ENCODE peak calls at places on chromosomes 4 and X, in six cellular contexts. V, K, C, X, N and Y are unnamed samples.

GRCh38 chr4:150679018-150679766 is 97.2 kb downstream of the MAB21L2 start:
- DNase-seq in V (no peak), K (no peak), C (no peak), X (no peak), N (no peak), Y (no peak)

GRCh38 chr4:74292111-74292870 is 16.0 kb upstream of the EPGN start:
- DNase-seq in V (peak; percentile 5), K (no peak), C (no peak), X (no peak), N (no peak), Y (no peak)

GRCh38 chr4:71941001-71941400 is 90.8 kb upstream of the NPFFR2 start:
- DNase-seq in V (peak; percentile 0), K (peak; percentile 10), C (no peak), X (no peak), N (no peak), Y (peak; percentile 26)

GRCh38 chr4:3671571-3672464 is 94.4 kb upstream of the ADRA2C start:
- DNase-seq in V (peak; percentile 41), K (no peak), C (no peak), X (no peak), N (no peak), Y (no peak)

GRCh38 chrX:57821703-57822375 is 88.4 kb downstream of the ZXDA start:
- DNase-seq in V (peak; percentile 55), K (peak; percentile 67), C (peak; percentile 30), X (no peak), N (peak; percentile 42), Y (no peak)

GRCh38 chr4:86141166-86141565 is 218.7 kb downstream of the MAPK10 start:
- DNase-seq in V (no peak), K (no peak), C (no peak), X (no peak), N (no peak), Y (no peak)

GRCh38 chrX:135009838-135010237 is 12.5 kb downstream of the RTL8B start:
- DNase-seq in V (no peak), K (no peak), C (no peak), X (no peak), N (no peak), Y (no peak)

GRCh38 chr4:157265281-157265680 is 44.8 kb downstream of the GRIA2 start:
- DNase-seq in V (no peak), K (no peak), C (no peak), X (no peak), N (no peak), Y (no peak)

GRCh38 chr4:79650794-79651431 is 242.9 kb upstream of the GK2 start:
- DNase-seq in V (peak; percentile 77), K (peak; percentile 96), C (no peak), X (no peak), N (no peak), Y (no peak)

GRCh38 chrX:69024931-69025330 is 140.3 kb downstream of the PJA1 start:
- DNase-seq in V (peak; percentile 59), K (no peak), C (peak; percentile 74), X (no peak), N (peak; percentile 88), Y (no peak)

GRCh38 chr4:148344382-148344781 is 97.8 kb downstream of the NR3C2 start:
- DNase-seq in V (no peak), K (peak; percentile 29), C (no peak), X (no peak), N (no peak), Y (peak; percentile 56)

GRCh38 chr4:10117424-10118354 is 1.1 kb upstream of the WDR1 start:
- DNase-seq in V (no peak), K (peak; percentile 58), C (no peak), X (no peak), N (peak; percentile 63), Y (no peak)

GRCh38 chr4:80266267-80266901 is at the start of gene FGF5:
- DNase-seq in V (peak; percentile 94), K (peak; percentile 38), C (no peak), X (no peak), N (peak; percentile 33), Y (no peak)

GRCh38 chrX:16999275-16999674 is 52.8 kb downstream of the REPS2 start:
- DNase-seq in V (no peak), K (no peak), C (no peak), X (no peak), N (no peak), Y (no peak)

GRCh38 chr4:102405706-102406510 is 60.6 kb upstream of the SLC39A8 start:
- DNase-seq in V (no peak), K (no peak), C (no peak), X (no peak), N (no peak), Y (no peak)

GRCh38 chr4:26076000-26076587 is 162.1 kb downstream of the SMIM20 start:
- DNase-seq in V (peak; percentile 81), K (no peak), C (peak; percentile 45), X (no peak), N (no peak), Y (no peak)

GRCh38 chrX:154333837-154334271 is 38.3 kb downstream of the TKTL1 start:
- DNase-seq in V (no peak), K (peak; percentile 48), C (no peak), X (no peak), N (no peak), Y (peak; percentile 39)

GRCh38 chr4:120443111-120443510 is 376.5 kb upstream of the MAD2L1 start:
- DNase-seq in V (no peak), K (no peak), C (no peak), X (no peak), N (no peak), Y (no peak)

GRCh38 chr4:3291411-3291968 is 1.3 kb upstream of the RGS12 start:
- DNase-seq in V (no peak), K (no peak), C (peak; percentile 49), X (peak; percentile 81), N (no peak), Y (peak; percentile 55)

GRCh38 chrX:78124304-78124703 is 15.1 kb downstream of the TAF9B start:
- DNase-seq in V (no peak), K (no peak), C (no peak), X (no peak), N (no peak), Y (no peak)

GRCh38 chrX:16320765-16321355 is 153.6 kb downstream of the MAGEB17 start:
- DNase-seq in V (peak; percentile 77), K (no peak), C (no peak), X (no peak), N (no peak), Y (no peak)

GRCh38 chrX:100648601-100649417 is 4.8 kb downstream of the SRPX2 start:
- DNase-seq in V (peak; percentile 84), K (peak; percentile 58), C (no peak), X (no peak), N (no peak), Y (no peak)

GRCh38 chr4:127505203-127505602 is 127.6 kb upstream of the INTU start:
- DNase-seq in V (peak; percentile 84), K (peak; percentile 79), C (no peak), X (no peak), N (peak; percentile 17), Y (no peak)

GRCh38 chr4:152981278-152981677 is 45.2 kb downstream of the FHDC1 start:
- DNase-seq in V (peak; percentile 15), K (no peak), C (no peak), X (no peak), N (no peak), Y (no peak)

GRCh38 chr4:169341490-169341889 is 70.7 kb upstream of the SH3RF1 start:
- DNase-seq in V (peak; percentile 97), K (no peak), C (no peak), X (no peak), N (no peak), Y (no peak)

GRCh38 chr4:154507170-154507569 is 15.6 kb upstream of the DCHS2 start:
- DNase-seq in V (no peak), K (no peak), C (no peak), X (no peak), N (no peak), Y (no peak)

DNA sequence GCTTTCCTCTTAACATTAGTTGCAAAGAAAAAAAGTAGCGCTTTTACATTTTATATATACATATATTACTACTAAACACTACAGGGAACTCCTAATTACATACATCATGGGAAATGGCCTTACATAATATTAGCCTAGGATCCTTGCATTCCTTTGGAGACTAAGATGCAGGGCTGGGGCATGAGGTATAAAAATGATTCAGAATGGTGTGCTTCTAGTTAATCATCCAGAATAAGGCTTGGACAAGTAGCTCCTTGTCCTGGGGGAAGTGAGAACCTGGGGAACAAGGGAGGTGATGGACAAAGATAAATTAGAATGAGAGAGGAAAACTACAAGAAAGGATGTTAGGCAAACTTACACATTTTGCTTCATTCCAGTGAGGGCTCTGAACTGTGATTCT is 3.0 kb upstream of the GUCY2F start:
- DNase-seq in V (no peak), K (no peak), C (no peak), X (no peak), N (no peak), Y (no peak)
- TF ChIP-seq POLR2A in V (no peak), K (no peak), C (no peak), X (no peak), N (no peak), Y (no peak)

DNA sequence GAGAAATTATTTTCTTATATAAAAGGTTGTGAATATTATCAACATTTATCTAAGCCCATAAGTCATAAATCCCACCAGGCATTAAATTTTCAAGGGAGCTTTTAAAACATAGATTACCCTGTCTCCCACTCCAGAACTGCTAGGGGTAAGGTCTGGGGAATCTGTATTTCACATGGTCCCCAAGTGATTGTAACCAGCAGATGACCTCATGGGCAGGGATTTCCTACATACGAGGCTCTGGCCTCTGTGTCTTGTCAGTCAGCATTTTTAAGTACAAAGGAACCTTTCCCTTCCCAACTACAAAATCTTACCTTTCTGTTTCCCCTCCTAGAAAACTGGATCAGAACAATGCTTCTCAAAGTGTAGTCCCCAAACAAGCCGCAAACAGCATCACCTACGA is 188.6 kb downstream of the TSPAN5 start:
- DNase-seq in V (peak; percentile 21), K (no peak), C (no peak), X (no peak), N (no peak), Y (no peak)
- TF ChIP-seq POLR2A in V (no peak), K (no peak), C (no peak), X (no peak), N (no peak), Y (no peak)

DNA sequence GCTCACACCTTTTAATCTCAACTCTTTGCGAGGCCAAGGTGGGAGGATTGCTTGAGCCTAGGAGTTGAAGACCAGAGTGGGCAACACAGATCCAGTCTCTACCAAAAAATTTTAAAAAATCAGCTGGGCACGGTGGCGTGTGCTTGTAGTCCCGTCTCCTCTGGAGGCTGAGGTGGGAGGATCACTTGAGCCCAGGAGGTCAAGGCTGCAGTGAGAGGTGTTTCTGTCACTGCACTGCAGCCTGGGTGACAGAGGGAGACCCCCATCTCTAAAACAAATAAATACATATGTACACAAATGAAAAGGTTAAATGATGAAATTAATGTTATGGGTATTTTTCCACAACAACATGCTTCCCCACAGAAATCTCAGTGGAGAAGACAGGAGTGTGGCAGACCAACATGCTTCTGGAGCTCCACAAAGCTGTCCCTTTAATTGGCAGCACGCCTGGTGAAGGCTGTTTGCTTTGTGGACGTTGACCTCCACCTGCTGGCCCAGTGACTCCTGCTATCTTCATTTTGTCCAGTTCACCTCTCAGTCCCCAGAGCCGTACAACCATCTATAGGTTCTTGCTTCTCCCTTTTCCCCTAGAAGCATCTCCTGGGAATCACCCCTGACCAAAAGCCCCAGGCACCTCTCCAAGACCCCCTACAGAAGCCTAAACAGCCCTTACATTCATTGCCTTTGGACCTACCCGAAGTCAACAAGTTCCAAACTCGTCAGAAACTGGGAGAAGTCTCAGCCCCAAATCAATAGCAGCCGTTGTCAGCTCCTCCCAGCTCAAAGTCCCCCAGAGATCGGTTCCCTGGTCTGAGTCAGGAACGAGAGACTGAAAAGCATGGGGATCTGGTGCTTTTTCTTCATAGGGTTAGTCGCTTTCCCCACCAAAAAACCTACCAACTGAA is 36.4 kb upstream of the CD99 start:
- DNase-seq in V (no peak), K (no peak), C (no peak), X (no peak), N (no peak), Y (peak; percentile 78)
- TF ChIP-seq POLR2A in V (no peak), K (no peak), C (no peak), X (no peak), N (no peak), Y (no peak)

GRCh38 chrX:2500681-2501151 is at the start of the genes DHRSX and ZBED1:
- DNase-seq in V (no peak), K (no peak), C (no peak), X (no peak), N (no peak), Y (peak; percentile 71)
- TF ChIP-seq POLR2A in V (peak; percentile 63), K (peak; percentile 77), C (no peak), X (no peak), N (no peak), Y (peak; percentile 29)